ENCODE peak calls at places on chromosomes 6 and 20, in eight cellular contexts. One of them, this sample, is unnamed.

GRCh38 chr6:29702519-29703103 is 20.6 kb upstream of the HLA-F start:
- DNase-seq in fibroblast of lung: no peak
- DNase-seq in cardiac muscle cell: peak; percentile 23
- DNase-seq in spleen: peak; percentile 94
- DNase-seq in colonic mucosa: peak; percentile 54
- DNase-seq in tibial artery: peak; percentile 61
- DNase-seq in left lung: peak; percentile 40
- DNase-seq in suprapubic skin: no peak
- DNase-seq in this sample: peak; percentile 59

GRCh38 chr6:89987140-89987539 is 92.9 kb downstream of the GJA10 start:
- DNase-seq in fibroblast of lung: no peak
- DNase-seq in suprapubic skin: no peak
- DNase-seq in tibial artery: no peak
- DNase-seq in spleen: no peak
- DNase-seq in colonic mucosa: no peak
- DNase-seq in cardiac muscle cell: no peak
- DNase-seq in left lung: no peak
- DNase-seq in this sample: no peak

GRCh38 chr6:106112446-106112845 is 26.3 kb downstream of the PRDM1 start:
- DNase-seq in suprapubic skin: no peak
- DNase-seq in left lung: no peak
- DNase-seq in tibial artery: no peak
- DNase-seq in cardiac muscle cell: no peak
- DNase-seq in colonic mucosa: no peak
- DNase-seq in spleen: no peak
- DNase-seq in fibroblast of lung: no peak
- DNase-seq in this sample: no peak

GRCh38 chr6:101818056-101818455 is 424.5 kb downstream of the GRIK2 start:
- DNase-seq in tibial artery: no peak
- DNase-seq in suprapubic skin: no peak
- DNase-seq in cardiac muscle cell: no peak
- DNase-seq in left lung: no peak
- DNase-seq in fibroblast of lung: no peak
- DNase-seq in spleen: no peak
- DNase-seq in colonic mucosa: no peak
- DNase-seq in this sample: no peak

GRCh38 chr20:46501961-46502360 is 11.4 kb downstream of the ZNF334 start:
- DNase-seq in colonic mucosa: no peak
- DNase-seq in left lung: no peak
- DNase-seq in cardiac muscle cell: no peak
- DNase-seq in spleen: no peak
- DNase-seq in fibroblast of lung: no peak
- DNase-seq in suprapubic skin: no peak
- DNase-seq in tibial artery: no peak
- DNase-seq in this sample: no peak

GRCh38 chr6:1310628-1311399 is 1.1 kb upstream of the FOXQ1 start:
- DNase-seq in spleen: peak; percentile 66
- DNase-seq in fibroblast of lung: no peak
- DNase-seq in tibial artery: no peak
- DNase-seq in cardiac muscle cell: no peak
- DNase-seq in suprapubic skin: no peak
- DNase-seq in colonic mucosa: peak; percentile 64
- DNase-seq in left lung: peak; percentile 61
- DNase-seq in this sample: peak; percentile 83

GRCh38 chr20:44648579-44648978 is 2.9 kb downstream of the ADA start:
- DNase-seq in left lung: no peak
- DNase-seq in fibroblast of lung: no peak
- DNase-seq in cardiac muscle cell: no peak
- DNase-seq in colonic mucosa: no peak
- DNase-seq in spleen: no peak
- DNase-seq in suprapubic skin: no peak
- DNase-seq in tibial artery: no peak
- DNase-seq in this sample: no peak

GRCh38 chr6:12605888-12606345 is 110.7 kb upstream of the PHACTR1 start:
- DNase-seq in cardiac muscle cell: peak; percentile 79
- DNase-seq in left lung: peak; percentile 35
- DNase-seq in suprapubic skin: no peak
- DNase-seq in tibial artery: peak; percentile 26
- DNase-seq in spleen: no peak
- DNase-seq in fibroblast of lung: peak; percentile 65
- DNase-seq in colonic mucosa: peak; percentile 68
- DNase-seq in this sample: peak; percentile 71

GRCh38 chr6:35417979-35418661 is 34.0 kb upstream of the FANCE start:
- DNase-seq in tibial artery: no peak
- DNase-seq in suprapubic skin: no peak
- DNase-seq in fibroblast of lung: no peak
- DNase-seq in left lung: no peak
- DNase-seq in cardiac muscle cell: no peak
- DNase-seq in colonic mucosa: peak; percentile 74
- DNase-seq in spleen: no peak
- DNase-seq in this sample: no peak

GRCh38 chr6:120260713-120261112 is 911.2 kb upstream of the MAN1A1 start:
- DNase-seq in left lung: no peak
- DNase-seq in tibial artery: no peak
- DNase-seq in suprapubic skin: no peak
- DNase-seq in fibroblast of lung: no peak
- DNase-seq in spleen: no peak
- DNase-seq in colonic mucosa: no peak
- DNase-seq in cardiac muscle cell: no peak
- DNase-seq in this sample: no peak

GRCh38 chr6:116101790-116102189 is 1.1 kb downstream of the NT5DC1 start:
- DNase-seq in left lung: no peak
- DNase-seq in suprapubic skin: no peak
- DNase-seq in fibroblast of lung: no peak
- DNase-seq in colonic mucosa: no peak
- DNase-seq in spleen: no peak
- DNase-seq in tibial artery: no peak
- DNase-seq in cardiac muscle cell: no peak
- DNase-seq in this sample: no peak

GRCh38 chr20:44691424-44692423 is 23.4 kb upstream of the CCN5 start:
- DNase-seq in fibroblast of lung: peak; percentile 61
- DNase-seq in suprapubic skin: peak; percentile 89
- DNase-seq in spleen: no peak
- DNase-seq in colonic mucosa: no peak
- DNase-seq in cardiac muscle cell: peak; percentile 56
- DNase-seq in tibial artery: peak; percentile 88
- DNase-seq in left lung: no peak
- DNase-seq in this sample: no peak

GRCh38 chr20:58710481-58711265 is 18.1 kb downstream of the NPEPL1 start:
- DNase-seq in colonic mucosa: peak; percentile 12
- DNase-seq in fibroblast of lung: no peak
- DNase-seq in suprapubic skin: peak; percentile 70
- DNase-seq in left lung: peak; percentile 8
- DNase-seq in spleen: peak; percentile 54
- DNase-seq in cardiac muscle cell: no peak
- DNase-seq in tibial artery: no peak
- DNase-seq in this sample: peak; percentile 48

DNA sequence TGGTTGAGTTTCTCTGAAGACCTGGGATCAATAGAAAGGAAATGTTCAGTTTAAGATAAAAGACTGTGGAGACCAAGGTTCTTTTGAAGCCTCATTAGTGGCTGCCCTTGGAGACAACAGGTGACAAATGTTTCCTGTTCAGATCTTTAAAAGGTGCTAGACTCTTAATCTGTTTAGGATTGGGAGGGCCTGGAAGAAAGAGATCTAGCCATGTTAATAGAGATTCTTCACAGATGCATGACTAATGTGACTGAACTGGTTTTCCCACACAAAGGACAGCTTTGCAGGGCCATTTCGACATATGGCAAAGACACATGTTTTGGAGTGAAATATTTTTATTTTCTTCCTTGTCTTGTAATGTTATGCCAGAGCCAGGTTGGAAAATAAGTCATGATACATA is 82.2 kb downstream of the WDR27 start:
- DNase-seq in suprapubic skin: no peak
- DNase-seq in spleen: no peak
- DNase-seq in tibial artery: no peak
- DNase-seq in left lung: no peak
- DNase-seq in colonic mucosa: no peak
- DNase-seq in cardiac muscle cell: peak; percentile 7
- DNase-seq in fibroblast of lung: peak; percentile 14
- DNase-seq in this sample: peak; percentile 31
- H3K4me1 ChIP-seq in suprapubic skin: no peaks in the 10 kb centered on the region
- H3K4me1 ChIP-seq in spleen: no peaks in the 10 kb centered on the region
- H3K4me1 ChIP-seq in tibial artery: no peaks in the 10 kb centered on the region
- H3K4me1 ChIP-seq in left lung: no peaks in the 10 kb centered on the region
- H3K4me1 ChIP-seq in colonic mucosa: no peaks in the 10 kb centered on the region
- H3K4me1 ChIP-seq in cardiac muscle cell: no peaks in the 10 kb centered on the region
- H3K4me1 ChIP-seq in fibroblast of lung: peaks cover 15% of the 10 kb centered on the region
- H3K4me1 ChIP-seq in this sample: peaks cover 24% of the 10 kb centered on the region

GRCh38 chr6:44135173-44135748 is 7.9 kb downstream of the TMEM63B start:
- DNase-seq in tibial artery: no peak
- DNase-seq in colonic mucosa: no peak
- DNase-seq in cardiac muscle cell: no peak
- DNase-seq in left lung: no peak
- DNase-seq in spleen: no peak
- DNase-seq in suprapubic skin: no peak
- DNase-seq in fibroblast of lung: no peak
- DNase-seq in this sample: no peak

GRCh38 chr6:44133981-44134711 is 6.8 kb downstream of the TMEM63B start:
- DNase-seq in cardiac muscle cell: no peak
- DNase-seq in left lung: no peak
- DNase-seq in fibroblast of lung: no peak
- DNase-seq in suprapubic skin: no peak
- DNase-seq in tibial artery: no peak
- DNase-seq in spleen: no peak
- DNase-seq in colonic mucosa: no peak
- DNase-seq in this sample: no peak

GRCh38 chr6:44131880-44132279 is 4.5 kb downstream of the TMEM63B start:
- DNase-seq in suprapubic skin: no peak
- DNase-seq in tibial artery: no peak
- DNase-seq in colonic mucosa: peak; percentile 88
- DNase-seq in cardiac muscle cell: no peak
- DNase-seq in fibroblast of lung: no peak
- DNase-seq in left lung: no peak
- DNase-seq in spleen: peak; percentile 62
- DNase-seq in this sample: no peak

GRCh38 chr6:44132476-44132875 is 5.1 kb downstream of the TMEM63B start:
- DNase-seq in left lung: no peak
- DNase-seq in spleen: peak; percentile 30
- DNase-seq in tibial artery: no peak
- DNase-seq in cardiac muscle cell: no peak
- DNase-seq in suprapubic skin: no peak
- DNase-seq in fibroblast of lung: no peak
- DNase-seq in colonic mucosa: peak; percentile 82
- DNase-seq in this sample: no peak

DNA sequence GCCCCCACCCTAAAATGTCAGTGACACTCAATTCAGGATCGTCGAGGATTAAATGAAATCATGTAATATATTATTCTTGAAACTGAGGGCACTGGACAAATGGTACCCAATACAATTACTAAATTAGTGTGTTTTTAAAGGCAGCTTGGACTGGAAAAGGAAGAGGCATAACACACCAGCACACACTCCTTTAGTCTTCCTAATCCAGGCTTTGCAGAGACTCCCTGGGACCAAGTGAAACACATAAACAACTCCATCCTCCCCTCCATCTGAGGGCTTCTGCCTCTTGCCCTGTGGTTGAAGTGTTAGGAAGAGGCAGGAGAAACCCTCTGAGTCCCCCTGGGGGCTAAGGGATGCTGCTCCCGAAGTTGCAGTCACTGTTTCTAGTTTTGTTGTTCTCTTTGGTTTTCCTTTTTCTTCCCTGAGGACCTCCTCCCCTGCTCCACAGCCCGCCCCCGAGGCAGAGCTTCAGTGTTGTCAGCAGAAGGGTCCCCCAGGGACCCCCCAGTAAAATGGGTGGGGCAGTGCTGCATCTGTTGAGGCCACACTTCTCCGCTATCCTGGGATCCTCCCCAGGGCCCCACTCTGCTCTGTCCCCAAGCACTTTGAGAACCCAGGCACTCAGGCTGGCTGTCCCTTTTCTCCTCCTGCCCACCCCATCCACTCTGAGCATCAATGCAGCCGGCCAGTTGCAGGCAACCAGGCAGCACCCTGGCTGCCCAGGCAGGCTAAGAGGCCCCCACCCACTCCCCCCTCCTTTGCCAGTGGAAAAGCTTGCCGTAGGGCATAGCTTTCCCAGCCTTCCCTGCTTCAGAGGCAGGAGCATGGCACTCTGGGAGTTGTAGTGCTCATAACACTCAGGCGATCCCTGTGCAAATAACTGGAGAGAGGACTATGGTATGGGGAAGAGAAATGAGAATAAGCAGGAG is 5.9 kb downstream of the TMEM63B start:
- DNase-seq in tibial artery: peak; percentile 43
- DNase-seq in colonic mucosa: peak; percentile 81
- DNase-seq in cardiac muscle cell: peak; percentile 63
- DNase-seq in fibroblast of lung: peak; percentile 39
- DNase-seq in suprapubic skin: no peak
- DNase-seq in spleen: no peak
- DNase-seq in left lung: peak; percentile 76
- DNase-seq in this sample: peak; percentile 76
- TF ChIP-seq CTCF in tibial artery: no peak
- TF ChIP-seq CTCF in colonic mucosa: no peak
- TF ChIP-seq CTCF in cardiac muscle cell: no peak
- TF ChIP-seq CTCF in fibroblast of lung: peak; percentile 8
- TF ChIP-seq CTCF in suprapubic skin: no peak
- TF ChIP-seq CTCF in spleen: no peak
- TF ChIP-seq CTCF in left lung: no peak
- TF ChIP-seq CTCF in this sample: no peak

GRCh38 chr6:113376847-113377165 is 480.3 kb upstream of the MARCKS start:
- DNase-seq in fibroblast of lung: no peak
- DNase-seq in left lung: no peak
- DNase-seq in cardiac muscle cell: no peak
- DNase-seq in colonic mucosa: no peak
- DNase-seq in tibial artery: no peak
- DNase-seq in spleen: no peak
- DNase-seq in suprapubic skin: no peak
- DNase-seq in this sample: no peak
- H3K4me3 ChIP-seq in fibroblast of lung: no peak overlapping the region
- H3K4me3 ChIP-seq in left lung: no peak overlapping the region
- H3K4me3 ChIP-seq in cardiac muscle cell: no peak overlapping the region
- H3K4me3 ChIP-seq in colonic mucosa: no peak overlapping the region
- H3K4me3 ChIP-seq in tibial artery: no peak overlapping the region
- H3K4me3 ChIP-seq in spleen: no peak overlapping the region
- H3K4me3 ChIP-seq in suprapubic skin: no peak overlapping the region
- H3K4me3 ChIP-seq in this sample: no peak overlapping the region

DNA sequence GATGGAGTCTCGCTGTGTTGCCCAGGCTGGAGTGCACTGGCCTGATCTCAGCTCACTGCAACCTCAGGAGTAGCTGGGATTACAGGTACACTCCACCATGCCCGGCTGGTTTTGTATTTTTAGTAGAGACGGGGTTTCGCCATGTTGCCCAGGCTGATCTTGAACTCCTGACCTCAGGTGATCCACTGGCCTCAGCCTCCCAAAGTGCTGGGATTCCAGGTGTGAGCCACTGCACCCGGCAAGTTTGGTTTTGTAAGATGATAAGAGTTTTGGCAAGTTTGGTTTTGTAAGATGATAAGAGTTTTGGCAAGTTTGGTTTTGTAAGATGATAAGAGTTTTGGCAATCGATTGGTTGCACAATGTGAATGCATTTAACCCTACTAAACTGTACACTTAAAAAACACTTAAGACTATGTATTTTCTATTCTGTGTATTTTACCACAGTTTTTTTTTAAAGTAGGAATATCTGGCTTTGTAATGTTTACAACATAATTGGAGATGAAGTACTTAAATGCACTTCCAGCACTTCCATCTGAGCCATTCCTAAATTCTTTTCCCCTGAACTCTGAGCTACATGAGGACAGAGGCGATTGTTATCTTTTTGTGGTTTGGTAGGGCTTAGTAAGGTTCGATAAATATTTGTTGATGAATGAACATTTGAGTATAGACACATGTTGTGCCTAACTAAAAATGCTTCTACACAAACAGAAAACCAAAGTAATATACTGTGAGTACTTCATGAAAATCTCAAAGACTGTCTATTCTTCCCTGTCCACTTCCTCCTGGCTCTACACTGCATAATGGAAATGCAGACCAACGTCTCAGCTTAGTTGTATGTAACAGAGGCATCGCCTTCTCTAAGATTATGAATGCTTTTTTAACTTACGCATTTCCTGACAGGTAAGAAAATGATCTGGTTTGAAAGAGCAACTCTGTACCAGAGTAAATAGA is 18.8 kb downstream of the SAMHD1 start:
- DNase-seq in left lung: no peak
- DNase-seq in spleen: peak; percentile 19
- DNase-seq in tibial artery: no peak
- DNase-seq in cardiac muscle cell: peak; percentile 78
- DNase-seq in colonic mucosa: no peak
- DNase-seq in fibroblast of lung: peak; percentile 66
- DNase-seq in suprapubic skin: no peak
- DNase-seq in this sample: no peak
- H3K4me1 ChIP-seq in left lung: peaks cover 9% of the 10 kb centered on the region
- H3K4me1 ChIP-seq in spleen: peaks cover 91% of the 10 kb centered on the region
- H3K4me1 ChIP-seq in tibial artery: peaks cover 5% of the 10 kb centered on the region
- H3K4me1 ChIP-seq in cardiac muscle cell: peaks cover 8% of the 10 kb centered on the region
- H3K4me1 ChIP-seq in colonic mucosa: no peaks in the 10 kb centered on the region
- H3K4me1 ChIP-seq in fibroblast of lung: no peaks in the 10 kb centered on the region
- H3K4me1 ChIP-seq in suprapubic skin: peaks cover 42% of the 10 kb centered on the region
- H3K4me1 ChIP-seq in this sample: no peaks in the 10 kb centered on the region

This sample was measured in Caco-2.